ENCODE peak calls at places on chromosome 4, in seven cellular contexts. K is activated CD8-positive, alpha-beta T cell treated with anti-CD3 and anti-CD28 coated beads, Interleukin-2, amount 10 ng/mL, durations not matched to agents 7 days and 5 days; F is mesenchymal stem cell; W is HCT116; J is Right ventricle myocardium inferior; Y is amniotic stem cell; I is activated T-cell treated with anti-CD3 and anti-CD28 coated beads, Interleukin-2, amount 50 U/mL, for 72 hours. C is an unnamed sample.

GRCh38 chr4:148770377-148770776 is 328.2 kb upstream of the NR3C2 start:
- DNase-seq in K (no peak), F (no peak), W (no peak), J (no peak), Y (no peak), I (no peak), C (no peak)

GRCh38 chr4:123867910-123868587 is 471.5 kb downstream of the SPRY1 start:
- DNase-seq in K (no peak), F (no peak), W (no peak), J (no peak), Y (no peak), I (no peak), C (no peak)

GRCh38 chr4:185936650-185937376 is 124.8 kb upstream of the SORBS2 start:
- DNase-seq in K (no peak), F (no peak), W (no peak), J (no peak), Y (no peak), I (no peak), C (no peak)

GRCh38 chr4:53863163-53863562 is 201.2 kb downstream of the CHIC2 start:
- DNase-seq in K (no peak), F (peak), W (no peak), J (no peak), Y (no peak), I (no peak), C (no peak)

GRCh38 chr4:124803641-124804040 is 91.1 kb upstream of the ANKRD50 start:
- DNase-seq in K (no peak), F (peak), W (no peak), J (no peak), Y (no peak), I (no peak), C (no peak)

GRCh38 chr4:67393699-67394281 is 151.5 kb downstream of the CENPC start:
- DNase-seq in K (peak), F (peak), W (peak), J (no peak), Y (peak), I (no peak), C (no peak)

GRCh38 chr4:83219344-83219990 is 65.1 kb downstream of the COQ2 start:
- DNase-seq in K (peak), F (no peak), W (no peak), J (no peak), Y (no peak), I (peak), C (peak)

GRCh38 chr4:161280929-161281328 is 882.9 kb downstream of the FSTL5 start:
- DNase-seq in K (no peak), F (no peak), W (no peak), J (no peak), Y (no peak), I (no peak), C (no peak)

GRCh38 chr4:41346306-41347061 is 89.8 kb downstream of the UCHL1 start:
- DNase-seq in K (no peak), F (peak), W (no peak), J (no peak), Y (no peak), I (no peak), C (no peak)